ENCODE peak calls at places on chromosomes 16 and 17, in eight cellular contexts. S is heart left ventricle, R is upper lobe of right lung, M is pancreas, G is psoas muscle, X is neural progenitor cell, T is prostate gland, I is thoracic aorta. V is an unnamed sample. For H3K9me3, the result is how much of the 10 kb centered on the place peaks cover.

GRCh38 chr17:56244268-56244890 is 91.1 kb downstream of the ANKFN1 start:
- DNase-seq in S (no peak), R (no peak), M (no peak), G (no peak), X (peak), T (no peak), I (no peak), V (no peak)

GRCh38 chr17:80552523-80552922 is 7.9 kb downstream of the RPTOR start:
- DNase-seq in S (no peak), R (no peak), M (no peak), G (no peak), X (no peak), T (no peak), I (no peak), V (no peak)

GRCh38 chr17:63973930-63974593 is 1.3 kb upstream of the SCN4A start:
- DNase-seq in S (no peak), R (no peak), M (no peak), G (peak), X (no peak), T (no peak), I (no peak), V (no peak)

GRCh38 chr17:13031718-13032350 is 14.0 kb upstream of the ELAC2 start:
- DNase-seq in S (peak), R (no peak), M (peak), G (peak), X (peak), T (no peak), I (no peak), V (peak)

GRCh38 chr17:57480438-57481196 is 224.3 kb downstream of the MSI2 start:
- DNase-seq in S (no peak), R (no peak), M (no peak), G (no peak), X (no peak), T (peak), I (no peak), V (no peak)

GRCh38 chr17:81844887-81845286 is 10.0 kb upstream of the PPP1R27 start:
- DNase-seq in S (no peak), R (no peak), M (no peak), G (no peak), X (no peak), T (no peak), I (no peak), V (no peak)

GRCh38 chr17:39787743-39788484 is 50.2 kb downstream of the GRB7 start:
- DNase-seq in S (no peak), R (no peak), M (no peak), G (no peak), X (no peak), T (no peak), I (no peak), V (no peak)

GRCh38 chr16:1749152-1750117 is 21.9 kb downstream of the NME3 start:
- DNase-seq in S (no peak), R (no peak), M (no peak), G (no peak), X (no peak), T (no peak), I (no peak), V (no peak)

GRCh38 chr17:15463363-15463762 is 4.1 kb downstream of the CDRT4 start:
- DNase-seq in S (peak), R (no peak), M (no peak), G (peak), X (peak), T (no peak), I (no peak), V (peak)

GRCh38 chr16:23905027-23905426 is 69.2 kb downstream of the PRKCB start:
- DNase-seq in S (no peak), R (no peak), M (no peak), G (no peak), X (peak), T (peak), I (no peak), V (peak)

GRCh38 chr17:82366749-82367148 is 4.8 kb upstream of the UTS2R start:
- DNase-seq in S (no peak), R (no peak), M (no peak), G (no peak), X (no peak), T (no peak), I (no peak), V (no peak)

GRCh38 chr17:21252875-21253645 is at the start of gene NATD1:
- DNase-seq in S (peak), R (peak), M (peak), G (peak), X (peak), T (peak), I (peak), V (peak)

GRCh38 chr16:85888405-85889331 is 10.3 kb upstream of the IRF8 start:
- DNase-seq in S (no peak), R (no peak), M (no peak), G (no peak), X (no peak), T (no peak), I (no peak), V (no peak)

GRCh38 chr17:77106874-77107358 is 33.9 kb upstream of the SEC14L1 start:
- DNase-seq in S (no peak), R (no peak), M (no peak), G (no peak), X (peak), T (no peak), I (no peak), V (no peak)

GRCh38 chr16:9102379-9102778 is 10.9 kb downstream of the HAPSTR1 start:
- DNase-seq in S (no peak), R (no peak), M (no peak), G (no peak), X (no peak), T (no peak), I (no peak), V (no peak)

GRCh38 chr17:42980766-42981397 is 517 bp downstream of the RUNDC1 start:
- DNase-seq in S (peak), R (peak), M (peak), G (peak), X (peak), T (peak), I (no peak), V (peak)

GRCh38 chr16:22296225-22297113 is 740 bp upstream of the POLR3E start:
- DNase-seq in S (no peak), R (no peak), M (no peak), G (no peak), X (peak), T (no peak), I (no peak), V (no peak)

GRCh38 chr17:72359274-72359673 is 238.5 kb downstream of the SOX9 start:
- DNase-seq in S (no peak), R (no peak), M (peak), G (no peak), X (no peak), T (peak), I (no peak), V (no peak)

GRCh38 chr16:81158964-81159363 is 62.8 kb upstream of the GCSH start:
- DNase-seq in S (no peak), R (no peak), M (no peak), G (no peak), X (peak), T (no peak), I (no peak), V (no peak)

GRCh38 chr17:61335105-61335844 is 64.4 kb upstream of the TBX2 start:
- DNase-seq in S (peak), R (no peak), M (no peak), G (no peak), X (no peak), T (no peak), I (no peak), V (no peak)

GRCh38 chr17:79950711-79951110 is 85.0 kb downstream of the TBC1D16 start:
- DNase-seq in S (peak), R (peak), M (peak), G (no peak), X (peak), T (no peak), I (no peak), V (no peak)

GRCh38 chr17:50861822-50862528 is 4.2 kb downstream of the TOB1 start:
- DNase-seq in S (no peak), R (no peak), M (no peak), G (no peak), X (no peak), T (no peak), I (no peak), V (no peak)

GRCh38 chr16:4313563-4314531 is 2.0 kb upstream of the GLIS2 start:
- DNase-seq in S (no peak), R (peak), M (peak), G (peak), X (peak), T (no peak), I (no peak), V (peak)

GRCh38 chr16:88830250-88830649 is 18.5 kb upstream of the APRT start:
- DNase-seq in S (no peak), R (no peak), M (no peak), G (no peak), X (no peak), T (no peak), I (no peak), V (peak)

GRCh38 chr16:88442811-88443576 is 10.1 kb upstream of the ZFPM1 start:
- DNase-seq in S (peak), R (peak), M (peak), G (peak), X (peak), T (peak), I (no peak), V (peak)

GRCh38 chr17:7587420-7587786 is 2.5 kb downstream of the SOX15 start:
- DNase-seq in S (no peak), R (no peak), M (no peak), G (peak), X (no peak), T (no peak), I (no peak), V (no peak)

GRCh38 chr17:31490991-31491793 is 99.7 kb downstream of the RAB11FIP4 start:
- DNase-seq in S (no peak), R (no peak), M (no peak), G (no peak), X (no peak), T (no peak), I (no peak), V (no peak)

GRCh38 chr17:17141860-17142552 is 64.1 kb downstream of the PLD6 start:
- DNase-seq in S (no peak), R (no peak), M (no peak), G (peak), X (peak), T (peak), I (no peak), V (no peak)

GRCh38 chr17:35743911-35744328 is 9.1 kb downstream of the GAS2L2 start:
- DNase-seq in S (no peak), R (no peak), M (no peak), G (no peak), X (peak), T (no peak), I (no peak), V (peak)

GRCh38 chr17:69057280-69057679 is 3.4 kb downstream of the ABCA9 start:
- DNase-seq in S (no peak), R (no peak), M (no peak), G (no peak), X (no peak), T (no peak), I (no peak), V (no peak)

GRCh38 chr16:11254913-11255736 is 879 bp downstream of the SOCS1 start:
- DNase-seq in S (peak), R (peak), M (peak), G (peak), X (peak), T (peak), I (no peak), V (peak)

GRCh38 chr17:17921192-17922082 is 50.8 kb downstream of the TOM1L2 start:
- DNase-seq in S (peak), R (no peak), M (no peak), G (no peak), X (peak), T (no peak), I (no peak), V (no peak)

GRCh38 chr16:30561212-30561816 is 3.1 kb upstream of the ZNF764 start:
- DNase-seq in S (peak), R (peak), M (peak), G (peak), X (peak), T (no peak), I (no peak), V (peak)

DNA sequence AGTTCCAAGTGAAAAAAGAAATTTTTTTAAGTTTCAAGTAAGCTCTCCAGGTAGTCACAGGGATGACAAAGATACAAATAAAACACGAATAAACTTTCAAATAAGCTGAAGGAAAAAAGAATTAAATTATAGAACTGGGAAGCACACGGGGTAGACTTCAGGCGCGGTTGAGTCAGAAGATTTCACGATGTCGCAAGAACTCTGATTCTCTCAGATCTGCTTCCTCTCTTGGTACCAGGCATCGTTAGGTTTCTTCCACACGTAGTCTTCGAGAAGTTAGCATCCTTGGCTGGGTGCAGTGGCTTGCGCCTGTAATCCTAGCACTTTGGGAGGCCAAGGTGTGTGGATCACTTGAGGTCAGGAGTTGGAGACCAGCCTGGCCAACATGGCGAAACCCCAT is 784.1 kb upstream of the RBFOX1 start:
- DNase-seq in S (no peak), R (no peak), M (no peak), G (no peak), X (no peak), T (no peak), I (no peak), V (no peak)
- H3K4me3 ChIP-seq in S (no peak), R (no peak), M (no peak), G (no peak), X (no peak), T (no peak), I (no peak), V (no peak)

DNA sequence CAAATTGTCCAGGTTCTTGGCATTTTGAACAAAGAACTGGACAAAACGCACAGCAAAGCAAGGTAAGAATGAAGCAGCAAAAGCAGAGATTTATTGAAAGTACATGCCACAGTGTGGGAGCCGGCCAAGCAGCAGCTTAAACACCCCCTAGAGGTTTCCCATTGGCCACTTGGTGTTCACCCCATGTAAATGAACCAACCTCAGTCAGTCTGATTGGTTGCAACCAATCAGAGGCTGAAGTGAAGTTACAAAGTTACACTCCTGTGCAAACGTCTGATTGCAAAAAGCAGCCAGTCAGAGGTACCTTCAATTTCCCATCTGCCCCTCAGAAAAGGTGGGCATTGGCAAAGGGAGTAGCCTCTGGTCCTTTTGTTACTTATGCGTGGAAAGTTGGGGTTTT is 8.8 kb upstream of the ZNF263 start:
- DNase-seq in S (no peak), R (no peak), M (no peak), G (no peak), X (peak), T (no peak), I (no peak), V (no peak)
- H3K9me3 ChIP-seq in S (under half), R (under half), M (under half), G (under half), X (under half), T (under half), I (under half), V (under half)

GRCh38 chr17:4542003-4542725 is 13.0 kb downstream of the MYBBP1A start:
- DNase-seq in S (no peak), R (no peak), M (no peak), G (peak), X (no peak), T (no peak), I (no peak), V (peak)
- H3K27ac ChIP-seq in S (no peak), R (no peak), M (no peak), G (no peak), X (no peak), T (no peak), I (no peak), V (no peak)

DNA sequence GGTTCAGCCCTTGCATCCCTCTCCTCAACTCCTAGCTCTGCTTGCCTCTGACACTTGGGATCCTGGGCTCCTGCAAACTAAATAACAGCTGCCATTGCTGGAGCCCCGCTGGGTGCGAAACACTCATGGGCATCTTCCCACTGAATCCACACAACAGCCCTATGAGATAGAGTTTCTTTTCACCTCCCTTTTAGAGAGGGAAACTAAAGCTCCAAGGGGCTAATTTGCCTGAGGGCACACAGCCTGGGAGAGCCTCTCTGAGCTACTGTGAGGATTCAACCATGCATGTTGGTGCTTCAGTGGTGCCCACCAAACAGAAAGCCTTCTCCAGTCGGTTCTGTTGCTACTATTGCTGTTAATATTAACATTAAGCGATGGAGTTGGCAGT is 4.0 kb downstream of the ACBD4 start:
- DNase-seq in S (no peak), R (no peak), M (no peak), G (no peak), X (no peak), T (no peak), I (no peak), V (peak)
- H3K4me3 ChIP-seq in S (no peak), R (no peak), M (no peak), G (no peak), X (no peak), T (no peak), I (no peak), V (no peak)

DNA sequence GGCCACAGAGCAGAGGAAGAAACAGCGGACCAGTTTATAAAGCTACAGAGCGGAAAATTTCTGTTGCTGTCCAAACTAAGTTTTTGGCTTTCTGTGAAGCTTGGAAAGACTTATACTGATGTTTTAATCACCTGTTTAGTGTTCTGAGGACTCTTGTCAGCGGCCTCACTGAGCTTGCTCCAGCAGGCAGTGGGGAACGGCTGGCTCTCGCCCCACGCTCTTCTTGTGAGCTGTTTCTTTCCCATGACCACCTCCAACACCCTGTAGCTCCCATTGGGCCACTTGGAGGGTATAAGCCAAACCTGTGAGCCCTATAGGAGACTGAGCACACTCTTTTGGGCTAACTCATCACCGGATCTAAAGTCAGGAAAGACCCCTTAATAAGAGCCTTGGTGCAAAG is 48.6 kb downstream of the HIC1 start:
- DNase-seq in S (no peak), R (no peak), M (no peak), G (no peak), X (no peak), T (no peak), I (no peak), V (no peak)
- H3K9me3 ChIP-seq in S (under half), R (under half), M (under half), G (under half), X (under half), T (under half), I (under half), V (under half)

DNA sequence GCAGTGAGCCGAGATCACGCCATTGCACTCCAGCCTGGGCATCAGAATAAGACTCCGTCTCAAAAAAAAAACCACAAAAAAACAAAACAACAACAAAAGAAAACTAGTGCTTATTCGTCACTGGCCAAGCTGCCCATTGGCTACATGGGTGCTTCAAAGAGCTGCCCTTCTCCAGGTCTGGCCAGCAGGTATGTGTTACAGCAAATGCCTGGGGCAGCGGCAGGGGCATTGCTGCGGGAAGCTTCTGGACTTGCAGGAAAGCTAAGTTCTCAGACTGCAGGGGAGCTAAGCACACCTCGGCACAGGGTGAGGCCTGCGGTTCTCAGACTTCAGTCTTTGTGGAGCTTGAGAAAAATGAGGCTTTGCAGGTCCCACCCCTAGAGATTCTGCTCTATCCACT is 4.1 kb upstream of the STH start:
- DNase-seq in S (no peak), R (no peak), M (no peak), G (no peak), X (no peak), T (no peak), I (no peak), V (no peak)
- H3K27ac ChIP-seq in S (no peak), R (no peak), M (no peak), G (no peak), X (no peak), T (no peak), I (no peak), V (no peak)

GRCh38 chr17:29698019-29698777 is 75.5 kb upstream of the CORO6 start:
- DNase-seq in S (no peak), R (no peak), M (no peak), G (no peak), X (no peak), T (no peak), I (no peak), V (no peak)
- H3K4me3 ChIP-seq in S (no peak), R (no peak), M (no peak), G (peak), X (no peak), T (no peak), I (no peak), V (no peak)